ENCODE peak calls at places on chromosome 7, in five cellular contexts. One of them, this sample, is unnamed.

GRCh38 chr7:92782855-92783254 is 53.5 kb downstream of the CDK6 start:
- DNase-seq in Peyer's patch: no peak
- DNase-seq in transverse colon: no peak
- DNase-seq in A549: no peak
- DNase-seq in ovary: no peak
- DNase-seq in this sample: no peak

GRCh38 chr7:42414961-42415505 is 178.0 kb upstream of the GLI3 start:
- DNase-seq in Peyer's patch: no peak
- DNase-seq in ovary: no peak
- DNase-seq in A549: no peak
- DNase-seq in transverse colon: no peak
- DNase-seq in this sample: no peak

GRCh38 chr7:151923097-151923876 is 33.0 kb upstream of the GALNTL5 start:
- DNase-seq in transverse colon: no peak
- DNase-seq in A549: no peak
- DNase-seq in ovary: no peak
- DNase-seq in Peyer's patch: no peak
- DNase-seq in this sample: no peak

GRCh38 chr7:64758151-64758550 is 36.1 kb upstream of the ZNF138 start:
- DNase-seq in ovary: no peak
- DNase-seq in A549: no peak
- DNase-seq in Peyer's patch: no peak
- DNase-seq in transverse colon: no peak
- DNase-seq in this sample: no peak

GRCh38 chr7:464712-465461 is 54.8 kb downstream of the PDGFA start:
- DNase-seq in A549: no peak
- DNase-seq in ovary: peak
- DNase-seq in transverse colon: no peak
- DNase-seq in Peyer's patch: peak
- DNase-seq in this sample: peak

GRCh38 chr7:108875139-108875538 is 305.5 kb downstream of the DNAJB9 start:
- DNase-seq in Peyer's patch: no peak
- DNase-seq in transverse colon: no peak
- DNase-seq in A549: peak
- DNase-seq in ovary: no peak
- DNase-seq in this sample: no peak

GRCh38 chr7:65308300-65308678 is 65.4 kb upstream of the ZNF92 start:
- DNase-seq in transverse colon: no peak
- DNase-seq in ovary: no peak
- DNase-seq in A549: no peak
- DNase-seq in Peyer's patch: no peak
- DNase-seq in this sample: no peak

GRCh38 chr7:5362466-5362865 is 61.2 kb downstream of the TNRC18 start:
- DNase-seq in ovary: no peak
- DNase-seq in A549: no peak
- DNase-seq in transverse colon: no peak
- DNase-seq in Peyer's patch: no peak
- DNase-seq in this sample: no peak

GRCh38 chr7:34675749-34676374 is 17.8 kb downstream of the NPSR1 start:
- DNase-seq in Peyer's patch: no peak
- DNase-seq in transverse colon: no peak
- DNase-seq in A549: peak
- DNase-seq in ovary: no peak
- DNase-seq in this sample: no peak

GRCh38 chr7:1936006-1936310 is 265.9 kb downstream of the ELFN1 start:
- DNase-seq in Peyer's patch: no peak
- DNase-seq in ovary: no peak
- DNase-seq in transverse colon: no peak
- DNase-seq in A549: no peak
- DNase-seq in this sample: no peak

GRCh38 chr7:1934756-1935155 is 264.7 kb downstream of the ELFN1 start:
- DNase-seq in transverse colon: no peak
- DNase-seq in Peyer's patch: no peak
- DNase-seq in ovary: no peak
- DNase-seq in A549: no peak
- DNase-seq in this sample: no peak

GRCh38 chr7:1935176-1936005 is 265.3 kb downstream of the ELFN1 start:
- DNase-seq in Peyer's patch: no peak
- DNase-seq in A549: no peak
- DNase-seq in transverse colon: no peak
- DNase-seq in ovary: no peak
- DNase-seq in this sample: no peak

GRCh38 chr7:1933066-1933835 is 263.2 kb downstream of the ELFN1 start:
- DNase-seq in Peyer's patch: no peak
- DNase-seq in A549: no peak
- DNase-seq in transverse colon: no peak
- DNase-seq in ovary: no peak
- DNase-seq in this sample: no peak

GRCh38 chr7:1934017-1934416 is 263.9 kb downstream of the ELFN1 start:
- DNase-seq in A549: no peak
- DNase-seq in Peyer's patch: no peak
- DNase-seq in transverse colon: no peak
- DNase-seq in ovary: no peak
- DNase-seq in this sample: no peak
- TF ChIP-seq CTCF in A549: no peak
- TF ChIP-seq CTCF in Peyer's patch: no peak
- TF ChIP-seq CTCF in transverse colon: no peak
- TF ChIP-seq CTCF in ovary: no peak
- TF ChIP-seq CTCF in this sample: no peak

GRCh38 chr7:74173074-74173473 is 1.1 kb upstream of the EIF4H start:
- DNase-seq in A549: no peak
- DNase-seq in transverse colon: peak
- DNase-seq in ovary: peak
- DNase-seq in Peyer's patch: no peak
- DNase-seq in this sample: no peak
- H3K27ac ChIP-seq in A549: peak
- H3K27ac ChIP-seq in transverse colon: peak
- H3K27ac ChIP-seq in ovary: peak
- H3K27ac ChIP-seq in Peyer's patch: peak
- H3K27ac ChIP-seq in this sample: peak

GRCh38 chr7:74083117-74083876 is at the start of gene LIMK1:
- DNase-seq in transverse colon: peak
- DNase-seq in ovary: peak
- DNase-seq in A549: peak
- DNase-seq in Peyer's patch: peak
- DNase-seq in this sample: peak
- TF ChIP-seq POLR2A in transverse colon: no peak
- TF ChIP-seq POLR2A in ovary: no peak
- TF ChIP-seq POLR2A in A549: peak
- TF ChIP-seq POLR2A in Peyer's patch: no peak
- TF ChIP-seq POLR2A in this sample: no peak

DNA sequence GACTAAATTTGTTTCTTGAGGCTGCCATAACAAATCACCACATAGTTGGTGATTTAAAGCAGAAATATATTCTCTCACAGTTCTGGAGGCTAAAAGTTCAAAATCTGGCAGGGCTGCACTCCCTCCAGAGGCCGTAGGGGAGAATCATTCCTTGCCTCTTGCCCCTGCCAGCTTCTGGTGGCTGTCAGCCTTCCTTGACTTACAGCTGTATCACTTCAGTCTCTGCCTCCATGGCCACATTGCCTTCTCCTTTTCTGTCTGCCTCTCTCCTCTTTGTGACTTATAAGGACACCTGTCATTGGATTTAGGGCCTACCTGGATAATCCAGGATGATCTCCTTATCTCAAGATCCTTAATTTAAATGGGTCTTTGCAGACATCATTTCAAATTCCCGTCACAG is 5.8 kb upstream of the LRRC4 start:
- DNase-seq in A549: no peak
- DNase-seq in transverse colon: no peak
- DNase-seq in ovary: no peak
- DNase-seq in Peyer's patch: no peak
- DNase-seq in this sample: no peak
- TF ChIP-seq CTCF in A549: no peak
- TF ChIP-seq CTCF in transverse colon: no peak
- TF ChIP-seq CTCF in ovary: no peak
- TF ChIP-seq CTCF in Peyer's patch: no peak
- TF ChIP-seq CTCF in this sample: no peak

GRCh38 chr7:94389381-94389780 is 5.3 kb upstream of the COL1A2 start:
- DNase-seq in transverse colon: no peak
- DNase-seq in ovary: no peak
- DNase-seq in Peyer's patch: no peak
- DNase-seq in A549: no peak
- DNase-seq in this sample: no peak

GRCh38 chr7:94392391-94392782 is 2.3 kb upstream of the COL1A2 start:
- DNase-seq in A549: no peak
- DNase-seq in Peyer's patch: no peak
- DNase-seq in transverse colon: no peak
- DNase-seq in ovary: no peak
- DNase-seq in this sample: no peak

GRCh38 chr7:94394058-94394398 is 667 bp upstream of the COL1A2 start:
- DNase-seq in Peyer's patch: no peak
- DNase-seq in transverse colon: no peak
- DNase-seq in A549: no peak
- DNase-seq in ovary: peak
- DNase-seq in this sample: peak

GRCh38 chr7:94393251-94393758 is 1.4 kb upstream of the COL1A2 start:
- DNase-seq in A549: no peak
- DNase-seq in ovary: peak
- DNase-seq in Peyer's patch: no peak
- DNase-seq in transverse colon: no peak
- DNase-seq in this sample: peak

DNA sequence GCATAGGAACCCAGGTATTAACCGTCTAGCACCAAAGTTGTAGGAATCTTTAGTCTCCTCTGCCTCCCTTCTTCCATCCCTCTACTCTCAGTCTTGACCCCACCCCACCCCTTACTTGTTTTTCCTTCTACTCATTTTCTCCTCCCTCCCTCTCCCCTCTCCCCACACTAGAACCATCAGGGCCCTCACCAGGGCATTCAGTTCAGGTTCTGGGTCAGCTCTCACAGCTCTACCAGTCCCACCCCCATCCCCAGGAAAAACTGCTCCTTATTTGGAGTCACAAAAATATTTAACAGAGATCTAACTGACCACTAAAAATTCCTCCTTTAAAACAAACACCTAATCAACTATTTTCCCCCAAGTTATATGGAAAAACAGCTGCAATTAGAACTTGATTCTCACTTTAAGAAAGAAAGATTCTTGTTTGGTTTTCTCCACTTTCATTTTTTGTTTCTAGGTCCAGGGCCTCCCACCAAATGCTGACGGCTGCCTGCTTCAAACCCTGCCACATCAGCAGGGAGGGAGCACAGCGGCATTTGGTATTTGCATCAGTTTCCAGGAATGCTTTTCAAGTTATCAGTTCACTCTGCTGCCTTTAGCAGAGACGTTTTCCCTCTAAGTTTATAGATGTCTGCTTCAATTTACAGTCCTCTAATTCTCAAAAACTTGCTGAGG is 2.8 kb upstream of the COL1A2 start:
- DNase-seq in A549: no peak
- DNase-seq in transverse colon: no peak
- DNase-seq in ovary: peak
- DNase-seq in Peyer's patch: no peak
- DNase-seq in this sample: peak
- H3K27ac ChIP-seq in A549: peak
- H3K27ac ChIP-seq in transverse colon: peak
- H3K27ac ChIP-seq in ovary: peak
- H3K27ac ChIP-seq in Peyer's patch: no peak
- H3K27ac ChIP-seq in this sample: peak